ENCODE peak calls at places on chromosome 12, in five cellular contexts. E is heart right ventricle, N is lung, G is adipocyte, R is ovary. K is an unnamed sample.

GRCh38 chr12:118287728-118288127 is 85.0 kb downstream of the TAOK3 start:
- DNase-seq in E (no peak), G (no peak), N (no peak), R (no peak), K (no peak)

GRCh38 chr12:52349196-52349595 is 18.1 kb downstream of the KRT85 start:
- DNase-seq in G (no peak), N (no peak), E (no peak), R (no peak), K (no peak)

GRCh38 chr12:27142102-27142721 is 59.8 kb upstream of the C12orf71 start:
- DNase-seq in E (no peak), G (peak; percentile 91), R (peak; percentile 72), N (peak; percentile 67), K (peak; percentile 73)

GRCh38 chr12:26317942-26318565 is 122.7 kb downstream of the SSPN start:
- DNase-seq in N (no peak), G (peak; percentile 53), E (no peak), R (no peak), K (no peak)

GRCh38 chr12:43009307-43009706 is 419.8 kb upstream of the PRICKLE1 start:
- DNase-seq in N (no peak), R (no peak), G (no peak), E (no peak), K (no peak)

GRCh38 chr12:73421832-73422231 is 1115.8 kb upstream of the ATXN7L3B start:
- DNase-seq in G (peak; percentile 0), E (no peak), N (no peak), R (no peak), K (no peak)

GRCh38 chr12:40947812-40948211 is 240.3 kb upstream of the PDZRN4 start:
- DNase-seq in E (no peak), N (no peak), R (no peak), G (no peak), K (no peak)

GRCh38 chr12:132153501-132154340 is 9.5 kb downstream of the NOC4L start:
- DNase-seq in E (peak; percentile 63), N (peak; percentile 55), R (peak; percentile 56), G (peak; percentile 72), K (peak; percentile 73)

GRCh38 chr12:48999371-49000131 is at the start of gene DDN:
- DNase-seq in G (peak; percentile 42), R (no peak), E (peak; percentile 39), N (no peak), K (no peak)
- H3K4me3 ChIP-seq in G (peak within 1 kb of the TSS; percentile 68), R (peak within 1 kb of the TSS; percentile 33), E (peak within 1 kb of the TSS; percentile 40), N (peak within 1 kb of the TSS; percentile 10), K (peak within 1 kb of the TSS; percentile 36)

DNA sequence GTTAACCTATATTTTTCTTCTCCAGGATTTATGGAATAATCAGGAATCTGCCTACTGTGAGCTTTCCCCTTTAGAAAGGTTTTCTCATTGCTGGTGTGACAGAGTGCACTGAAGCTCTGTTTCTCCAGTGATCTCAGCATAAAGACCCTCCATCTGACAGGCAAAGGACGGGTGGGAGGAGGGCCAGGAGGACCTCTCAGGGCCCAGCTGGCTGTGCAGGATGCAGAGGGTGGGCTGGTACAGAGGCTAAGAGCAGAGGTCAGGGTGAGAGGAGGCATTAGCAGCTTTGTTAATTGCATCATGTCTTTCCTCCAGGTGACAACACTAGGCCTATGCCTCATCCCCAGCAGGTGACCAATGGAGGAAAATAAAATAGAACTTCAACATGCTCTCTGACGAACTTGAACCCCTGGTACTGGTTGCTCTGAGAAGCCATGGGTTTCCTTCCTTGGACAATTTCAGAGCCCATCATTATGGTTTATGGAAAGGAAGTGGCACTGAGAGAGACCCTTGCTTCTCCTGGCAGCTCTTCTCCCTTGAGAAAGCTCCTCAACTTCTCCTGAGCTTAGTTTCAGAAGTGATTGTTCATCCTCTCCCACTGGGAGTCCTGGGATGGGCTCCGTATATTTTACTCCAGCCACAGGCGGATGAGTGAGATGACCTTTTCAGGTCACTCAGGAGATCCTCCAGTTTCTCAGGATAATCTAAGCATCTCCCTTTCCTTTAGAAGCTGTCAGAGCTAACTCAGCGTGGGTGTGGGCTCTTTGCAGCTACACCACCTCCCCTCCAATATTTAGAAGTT is 45.8 kb upstream of the ATP23 start:
- DNase-seq in E (no peak), G (peak; percentile 7), R (no peak), N (no peak), K (no peak)
- H3K4me1 ChIP-seq in E (peaks cover 94% of the 10 kb centered on the region), G (peaks cover 72% of the 10 kb centered on the region), R (peaks cover 48% of the 10 kb centered on the region), N (peaks cover 39% of the 10 kb centered on the region), K (peaks cover 86% of the 10 kb centered on the region)

DNA sequence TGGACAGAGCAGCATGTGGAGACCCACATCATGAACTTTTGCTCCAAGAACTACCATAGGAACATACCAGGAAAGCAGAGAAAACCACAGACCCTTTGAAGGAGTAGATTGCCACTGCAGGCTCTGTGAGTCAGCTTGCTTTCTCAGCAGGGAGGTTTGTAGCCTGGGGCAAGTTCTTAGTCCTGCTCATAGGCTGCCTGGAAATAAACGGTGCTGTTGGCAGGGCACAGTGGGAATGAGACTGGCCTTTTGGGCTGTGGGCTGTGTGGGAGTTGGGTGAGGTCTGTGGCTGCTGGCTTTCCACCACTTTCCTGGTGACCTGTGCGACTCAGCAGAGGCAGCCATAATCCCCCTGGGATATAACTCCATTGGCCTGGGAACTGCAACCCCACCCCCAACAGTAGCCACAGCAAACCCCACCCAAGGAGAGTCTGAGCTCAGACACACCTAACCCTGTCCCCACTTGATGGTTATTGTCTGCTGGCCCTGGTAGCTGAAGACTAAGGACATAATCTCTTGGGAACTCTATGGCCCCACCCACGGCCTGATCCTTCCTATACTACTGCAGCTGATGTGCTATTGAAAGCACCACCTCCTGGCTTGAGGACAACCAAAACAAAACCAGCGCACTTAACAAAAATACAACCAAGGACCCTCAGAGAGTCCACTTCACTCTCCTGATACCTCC is 192.1 kb upstream of the GARIN6 start:
- DNase-seq in N (no peak), R (no peak), G (peak; percentile 96), E (no peak), K (no peak)
- H3K4me3 ChIP-seq in N (no peak overlapping the region), R (no peak overlapping the region), G (no peak overlapping the region), E (no peak overlapping the region), K (no peak overlapping the region)

GRCh38 chr12:50508420-50508819 is 3.6 kb downstream of the DIP2B start:
- DNase-seq in N (no peak), E (no peak), R (no peak), G (no peak), K (no peak)
- H3K4me1 ChIP-seq in N (peaks cover 6% of the 10 kb centered on the region), E (peaks cover 61% of the 10 kb centered on the region), R (peaks cover 4% of the 10 kb centered on the region), G (peaks cover 27% of the 10 kb centered on the region), K (peaks cover 51% of the 10 kb centered on the region)

K was measured in adrenal gland.